ENCODE peak calls at places on chromosomes 4 and X, in nine cellular contexts. K is astrocyte of the cerebellum, T is GM06990, D is MM.1S, Q is fibroblast of mammary gland, R is cardiac muscle cell, N is IMR-90, X is hepatocyte, P is GM23338. I is an unnamed sample.

GRCh38 chr4:88005086-88005485 is 2.3 kb upstream of the PKD2 start:
- DNase-seq in D (no peak), X (no peak), P (no peak), R (peak), N (peak), K (no peak), Q (peak), T (no peak), I (no peak)

GRCh38 chr4:185128272-185129119 is 14.6 kb upstream of the SLC25A4 start:
- DNase-seq in P (peak), D (no peak), K (no peak), Q (no peak), X (peak), R (peak), N (no peak), T (peak), I (no peak)

GRCh38 chr4:128782875-128783614 is 26.5 kb upstream of the JADE1 start:
- DNase-seq in P (no peak), K (peak), R (peak), D (no peak), T (no peak), Q (peak), X (no peak), N (peak), I (no peak)

GRCh38 chr4:82611982-82612381 is 50.2 kb upstream of the TMEM150C start:
- DNase-seq in N (no peak), K (no peak), P (no peak), T (no peak), Q (no peak), X (no peak), R (no peak), D (no peak), I (no peak)

GRCh38 chrX:111460612-111461011 is 48.6 kb upstream of the DCX start:
- DNase-seq in Q (peak), N (no peak), X (no peak), R (no peak), D (no peak), T (no peak), P (no peak), K (peak), I (no peak)

GRCh38 chr4:76930721-76931481 is 18.7 kb upstream of the SEPTIN11 start:
- DNase-seq in R (no peak), X (no peak), K (no peak), P (no peak), D (no peak), Q (no peak), N (no peak), T (no peak), I (no peak)

GRCh38 chrX:94977562-94977961 is 1303.6 kb downstream of the FAM133A start:
- DNase-seq in Q (no peak), T (no peak), N (no peak), R (no peak), K (no peak), D (no peak), X (no peak), P (no peak), I (no peak)

GRCh38 chrX:109472939-109473713 is 8.8 kb downstream of the GUCY2F start:
- DNase-seq in K (peak), P (peak), Q (peak), N (peak), D (peak), X (peak), T (no peak), R (peak), I (no peak)

GRCh38 chrX:69127466-69127865 is 37.8 kb downstream of the PJA1 start:
- DNase-seq in T (no peak), D (no peak), Q (no peak), K (no peak), P (no peak), X (no peak), R (no peak), N (no peak), I (no peak)

GRCh38 chrX:115449742-115450141 is 111.2 kb upstream of the PLS3 start:
- DNase-seq in X (peak), K (peak), D (no peak), N (no peak), Q (peak), P (no peak), T (no peak), R (peak), I (no peak)

GRCh38 chr4:67721317-67721769 is 20.4 kb upstream of the UBA6 start:
- DNase-seq in N (no peak), Q (no peak), R (peak), P (no peak), X (no peak), D (no peak), T (no peak), K (no peak), I (no peak)

GRCh38 chrX:111507931-111508330 is 3.5 kb upstream of the SERTM2 start:
- DNase-seq in Q (peak), K (no peak), R (no peak), X (no peak), T (no peak), P (no peak), N (peak), D (no peak), I (no peak)

GRCh38 chr4:79723507-79723906 is 315.5 kb upstream of the GK2 start:
- DNase-seq in T (no peak), K (no peak), P (peak), R (no peak), D (no peak), Q (no peak), X (no peak), N (no peak), I (no peak)

GRCh38 chr4:116357758-116358157 is 727.6 kb downstream of the TRAM1L1 start:
- DNase-seq in T (no peak), K (no peak), P (peak), R (peak), Q (peak), N (no peak), D (no peak), X (peak), I (no peak)

GRCh38 chr4:122622400-122622799 is 1.5 kb upstream of the IL21 start:
- DNase-seq in R (no peak), X (no peak), K (no peak), D (no peak), P (no peak), N (no peak), T (no peak), Q (no peak), I (no peak)

GRCh38 chrX:115898382-115899001 is 272.1 kb upstream of the AGTR2 start:
- DNase-seq in Q (peak), D (peak), K (no peak), P (peak), R (no peak), N (peak), X (no peak), T (no peak), I (no peak)

GRCh38 chrX:153649178-153649914 is 2.3 kb downstream of the DUSP9 start:
- DNase-seq in N (no peak), P (peak), T (no peak), Q (no peak), K (no peak), D (peak), X (peak), R (peak), I (no peak)

GRCh38 chr4:5801696-5802095 is 90.7 kb downstream of the EVC start:
- DNase-seq in K (no peak), Q (no peak), R (no peak), D (no peak), X (no peak), N (no peak), P (no peak), T (no peak), I (no peak)

GRCh38 chr4:5805270-5805669 is 87.6 kb downstream of the CRMP1 start:
- DNase-seq in K (no peak), R (no peak), P (no peak), Q (no peak), D (no peak), N (no peak), T (no peak), X (no peak), I (no peak)

GRCh38 chr4:5802565-5802964 is 90.3 kb downstream of the CRMP1 start:
- DNase-seq in R (no peak), X (no peak), P (no peak), D (no peak), T (no peak), K (no peak), Q (no peak), N (no peak), I (no peak)

GRCh38 chr4:5808081-5808741 is 84.7 kb downstream of the CRMP1 start:
- DNase-seq in R (peak), X (no peak), D (no peak), K (no peak), P (no peak), T (no peak), N (peak), Q (peak), I (no peak)

GRCh38 chr4:5804656-5805055 is 88.2 kb downstream of the CRMP1 start:
- DNase-seq in Q (no peak), D (no peak), K (no peak), R (no peak), X (no peak), N (no peak), P (peak), T (no peak), I (no peak)
- TF ChIP-seq CTCF in Q (no peak), D (no peak), K (peak), R (no peak), X (no peak), N (no peak), P (peak), T (peak), I (no peak)

DNA sequence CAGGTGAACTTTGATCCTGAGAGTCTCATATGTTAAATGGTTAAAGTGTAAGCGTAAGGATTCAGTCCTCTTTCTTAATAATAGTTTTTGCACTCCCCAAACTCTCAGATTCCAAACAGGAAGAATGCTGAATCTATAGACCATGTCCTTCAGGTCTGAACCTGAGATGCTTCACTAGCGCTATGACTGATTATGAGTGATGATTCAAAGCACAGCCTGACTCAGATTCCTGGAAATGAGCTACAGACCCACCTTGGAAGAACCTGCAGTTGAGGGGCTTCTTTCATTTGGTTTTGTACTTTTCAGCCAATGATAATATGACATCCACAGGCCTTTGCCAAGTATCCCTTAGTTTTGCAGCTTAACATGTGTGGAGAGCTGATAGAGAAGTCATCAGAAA is 1.4 kb downstream of the EDNRA start:
- DNase-seq in N (no peak), X (no peak), T (no peak), Q (no peak), D (no peak), K (no peak), R (no peak), P (no peak), I (no peak)
- H3K4me3 ChIP-seq in N (peak), X (peak), T (no peak), Q (no peak), D (no peak), K (peak), R (peak), P (peak), I (peak)

GRCh38 chr4:8503801-8504200 is 63.2 kb downstream of the TRMT44 start:
- DNase-seq in D (no peak), R (no peak), P (no peak), X (no peak), N (no peak), K (no peak), T (no peak), Q (no peak), I (no peak)
- TF ChIP-seq CTCF in D (no peak), R (no peak), P (peak), X (no peak), N (no peak), K (no peak), T (no peak), Q (no peak), I (no peak)

GRCh38 chrX:12138366-12139313 is at the start of gene FRMPD4:
- DNase-seq in R (peak), X (peak), P (peak), N (peak), T (peak), D (no peak), Q (peak), K (no peak), I (no peak)
- H3K4me3 ChIP-seq in R (peak), X (no peak), P (peak), N (peak), T (no peak), D (no peak), Q (peak), K (peak), I (peak)

GRCh38 chr4:118981839-118982381 is 93.3 kb downstream of the SYNPO2 start:
- DNase-seq in T (no peak), D (peak), Q (peak), K (peak), R (peak), X (peak), P (peak), N (peak), I (peak)
- TF ChIP-seq CTCF in T (peak), D (peak), Q (peak), K (peak), R (peak), X (peak), P (peak), N (peak), I (peak)

GRCh38 chrX:136487647-136488046 is at the start of gene BRS3:
- DNase-seq in X (no peak), Q (no peak), P (no peak), R (no peak), K (no peak), T (no peak), N (no peak), D (no peak), I (no peak)
- H3K4me3 ChIP-seq in X (no peak), Q (no peak), P (no peak), R (no peak), K (no peak), T (no peak), N (no peak), D (no peak), I (no peak)

DNA sequence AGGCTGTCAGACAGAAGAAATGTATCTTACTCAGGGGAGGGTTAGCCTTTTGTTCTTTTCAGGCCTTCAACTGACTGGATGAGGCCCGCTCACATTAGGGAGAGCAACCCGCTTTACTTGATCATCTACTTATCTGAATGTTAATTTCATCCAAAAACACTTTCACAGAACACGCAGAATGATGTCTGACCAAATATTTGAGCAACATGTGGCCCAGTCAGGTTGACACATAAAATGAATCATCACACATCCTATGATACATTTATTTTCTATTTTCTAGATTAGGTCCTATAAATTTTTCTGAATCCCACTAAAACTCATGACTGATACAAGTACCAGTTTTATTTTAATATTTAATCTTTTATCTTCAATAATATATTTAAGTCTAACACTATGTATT is 260.3 kb downstream of the IL15 start:
- DNase-seq in N (no peak), X (no peak), R (no peak), P (no peak), D (no peak), K (no peak), T (no peak), Q (peak), I (no peak)
- TF ChIP-seq CTCF in N (no peak), X (no peak), R (no peak), P (no peak), D (no peak), K (no peak), T (no peak), Q (no peak), I (no peak)

DNA sequence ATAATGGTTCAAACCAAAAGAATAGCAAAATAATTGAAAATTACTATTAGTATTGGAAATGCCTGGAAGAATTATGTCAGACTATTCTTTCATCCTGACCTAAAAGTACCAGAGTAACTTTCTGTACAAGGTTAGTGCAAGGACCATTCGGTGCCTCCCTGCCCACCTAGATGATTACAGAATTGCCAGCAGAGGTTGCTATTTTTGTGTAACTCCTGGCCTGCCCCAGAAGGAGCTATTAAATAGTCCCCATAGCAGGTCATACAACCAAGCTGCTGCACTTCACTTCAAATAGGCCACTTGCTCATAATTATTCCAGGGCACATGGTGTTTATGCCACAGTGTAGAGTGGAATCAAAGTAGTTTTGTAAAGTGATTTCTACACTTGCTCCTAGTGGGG is 831.1 kb upstream of the PABPC4L start:
- DNase-seq in T (no peak), D (no peak), K (no peak), X (no peak), Q (no peak), N (no peak), R (no peak), P (peak), I (no peak)
- H3K4me3 ChIP-seq in T (no peak), D (no peak), K (no peak), X (no peak), Q (no peak), N (no peak), R (no peak), P (no peak), I (no peak)

I was measured in HFF-Myc.